ENCODE peak calls at places on chromosome 16, in seven cellular contexts. F, Q, R, E, N, H and V are unnamed samples.

GRCh38 chr16:66342294-66342900 is 24.1 kb upstream of the CDH5 start:
- DNase-seq in F (no peak), Q (no peak), R (peak; percentile 19), E (peak; percentile 68), N (no peak), H (no peak), V (peak; percentile 74)

GRCh38 chr16:10770907-10771306 is 27.3 kb downstream of the NUBP1 start:
- DNase-seq in F (no peak), Q (no peak), R (no peak), E (no peak), N (no peak), H (no peak), V (no peak)

GRCh38 chr16:1958715-1959268 is 546 bp upstream of the NDUFB10 start:
- DNase-seq in F (no peak), Q (peak; percentile 37), R (no peak), E (no peak), N (no peak), H (no peak), V (no peak)

GRCh38 chr16:72198021-72198420 is 26.1 kb upstream of the PMFBP1 start:
- DNase-seq in F (no peak), Q (peak; percentile 57), R (no peak), E (no peak), N (no peak), H (no peak), V (no peak)

GRCh38 chr16:86016201-86016965 is 117.4 kb downstream of the IRF8 start:
- DNase-seq in F (peak; percentile 61), Q (peak; percentile 49), R (peak; percentile 86), E (peak; percentile 79), N (peak; percentile 34), H (peak; percentile 28), V (peak; percentile 34)

GRCh38 chr16:23571895-23572294 is 14.4 kb downstream of the UBFD1 start:
- DNase-seq in F (no peak), Q (no peak), R (no peak), E (no peak), N (no peak), H (no peak), V (no peak)

GRCh38 chr16:84649511-84649861 is 1.2 kb downstream of the KLHL36 start:
- DNase-seq in F (no peak), Q (no peak), R (no peak), E (no peak), N (no peak), H (no peak), V (no peak)

GRCh38 chr16:72493681-72494415 is 321.9 kb upstream of the PMFBP1 start:
- DNase-seq in F (no peak), Q (no peak), R (no peak), E (no peak), N (no peak), H (no peak), V (no peak)

GRCh38 chr16:49986351-49987124 is 38.5 kb upstream of the CNEP1R1 start:
- DNase-seq in F (peak; percentile 24), Q (no peak), R (no peak), E (no peak), N (no peak), H (no peak), V (no peak)

GRCh38 chr16:16021988-16022682 is 72.7 kb downstream of the ABCC1 start:
- DNase-seq in F (peak; percentile 81), Q (peak; percentile 96), R (no peak), E (peak; percentile 98), N (peak; percentile 93), H (peak; percentile 90), V (no peak)

GRCh38 chr16:78473031-78473699 is 373.7 kb downstream of the WWOX start:
- DNase-seq in F (no peak), Q (no peak), R (no peak), E (no peak), N (no peak), H (no peak), V (no peak)

GRCh38 chr16:58384437-58385055 is 7.7 kb upstream of the GINS3 start:
- DNase-seq in F (no peak), Q (no peak), R (peak; percentile 7), E (no peak), N (peak; percentile 98), H (no peak), V (no peak)

GRCh38 chr16:24568392-24568791 is 29.0 kb downstream of the RBBP6 start:
- DNase-seq in F (no peak), Q (no peak), R (no peak), E (no peak), N (peak; percentile 8), H (no peak), V (no peak)

GRCh38 chr16:1786242-1787055 is 3.7 kb downstream of the NUBP2 start:
- DNase-seq in F (no peak), Q (peak; percentile 12), R (no peak), E (no peak), N (no peak), H (no peak), V (no peak)

GRCh38 chr16:7330709-7331108 is 1.9 kb upstream of the RBFOX1 start:
- DNase-seq in F (no peak), Q (no peak), R (no peak), E (no peak), N (no peak), H (no peak), V (no peak)

GRCh38 chr16:85293899-85294642 is 181.8 kb upstream of the CIBAR2 start:
- DNase-seq in F (no peak), Q (no peak), R (no peak), E (no peak), N (no peak), H (no peak), V (no peak)

GRCh38 chr16:9169094-9169493 is 77.7 kb downstream of the HAPSTR1 start:
- DNase-seq in F (no peak), Q (no peak), R (no peak), E (no peak), N (no peak), H (no peak), V (no peak)

GRCh38 chr16:5216681-5217080 is 119.1 kb upstream of the EEF2KMT start:
- DNase-seq in F (no peak), Q (no peak), R (no peak), E (no peak), N (no peak), H (no peak), V (no peak)

GRCh38 chr16:90057738-90058173 is 19.4 kb downstream of the PRDM7 start:
- DNase-seq in F (peak; percentile 28), Q (no peak), R (peak; percentile 48), E (no peak), N (peak; percentile 15), H (no peak), V (no peak)

GRCh38 chr16:8182761-8183160 is 407.6 kb downstream of the TMEM114 start:
- DNase-seq in F (no peak), Q (no peak), R (no peak), E (no peak), N (no peak), H (no peak), V (no peak)

GRCh38 chr16:60792437-60792836 is 1243.8 kb downstream of the CDH8 start:
- DNase-seq in F (no peak), Q (no peak), R (no peak), E (no peak), N (no peak), H (no peak), V (no peak)

GRCh38 chr16:71255721-71256120 is 25.2 kb upstream of the HYDIN start:
- DNase-seq in F (no peak), Q (no peak), R (no peak), E (no peak), N (no peak), H (no peak), V (peak; percentile 22)

GRCh38 chr16:68689921-68690320 is 44.8 kb downstream of the CDH3 start:
- DNase-seq in F (no peak), Q (no peak), R (no peak), E (no peak), N (no peak), H (no peak), V (no peak)
- TF ChIP-seq CTCF in F (no peak), Q (no peak), R (no peak), E (no peak), N (peak; percentile 4), H (no peak), V (no peak)

GRCh38 chr16:12498077-12498476 is 305.6 kb downstream of the CPPED1 start:
- DNase-seq in F (no peak), Q (peak; percentile 38), R (no peak), E (no peak), N (no peak), H (no peak), V (no peak)
- TF ChIP-seq CTCF in F (no peak), Q (no peak), R (no peak), E (no peak), N (no peak), H (no peak), V (no peak)

GRCh38 chr16:67922740-67923139 is 8.9 kb downstream of the CTRL start:
- DNase-seq in F (no peak), Q (peak; percentile 37), R (no peak), E (no peak), N (no peak), H (peak; percentile 75), V (no peak)

GRCh38 chr16:67922221-67922620 is 9.4 kb downstream of the CTRL start:
- DNase-seq in F (no peak), Q (no peak), R (no peak), E (no peak), N (no peak), H (no peak), V (no peak)

GRCh38 chr16:67917852-67918236 is 13.8 kb downstream of the CTRL start:
- DNase-seq in F (peak; percentile 45), Q (no peak), R (no peak), E (peak; percentile 88), N (peak; percentile 83), H (no peak), V (no peak)

GRCh38 chr16:67917140-67917851 is 14.4 kb downstream of the CTRL start:
- DNase-seq in F (no peak), Q (no peak), R (no peak), E (no peak), N (no peak), H (no peak), V (no peak)

DNA sequence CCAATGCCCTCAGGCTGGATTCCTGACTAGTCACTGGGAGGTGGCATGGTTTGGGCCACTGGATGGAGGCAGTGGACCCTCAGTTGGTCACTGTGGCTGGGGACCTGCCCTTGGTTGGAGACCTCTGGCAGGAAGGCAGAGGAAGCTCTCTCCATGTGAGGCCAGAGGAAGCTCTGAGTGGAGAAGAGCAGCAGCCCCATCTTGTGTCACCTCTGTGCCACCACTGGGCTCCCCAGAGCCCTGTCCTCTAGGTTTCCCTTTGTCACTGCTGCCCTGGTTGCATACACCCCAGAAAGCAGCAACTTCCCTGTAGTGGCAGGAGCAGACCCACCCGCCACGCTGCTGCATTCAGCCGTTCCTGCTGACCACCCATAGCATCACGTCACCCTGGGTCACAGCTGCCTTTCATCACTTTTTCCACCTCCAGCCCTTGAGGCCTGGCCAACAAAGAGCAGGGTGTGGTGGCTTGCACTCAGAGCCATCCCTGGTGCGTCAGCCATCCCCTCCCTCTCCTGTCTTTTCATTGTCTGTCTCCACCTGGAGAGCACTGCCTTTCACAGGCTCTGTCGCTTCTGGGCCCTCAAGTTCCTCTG is 11.9 kb downstream of the CTRL start:
- DNase-seq in F (no peak), Q (no peak), R (no peak), E (no peak), N (no peak), H (no peak), V (no peak)
- TF ChIP-seq CTCF in F (no peak), Q (no peak), R (no peak), E (no peak), N (no peak), H (no peak), V (no peak)

DNA sequence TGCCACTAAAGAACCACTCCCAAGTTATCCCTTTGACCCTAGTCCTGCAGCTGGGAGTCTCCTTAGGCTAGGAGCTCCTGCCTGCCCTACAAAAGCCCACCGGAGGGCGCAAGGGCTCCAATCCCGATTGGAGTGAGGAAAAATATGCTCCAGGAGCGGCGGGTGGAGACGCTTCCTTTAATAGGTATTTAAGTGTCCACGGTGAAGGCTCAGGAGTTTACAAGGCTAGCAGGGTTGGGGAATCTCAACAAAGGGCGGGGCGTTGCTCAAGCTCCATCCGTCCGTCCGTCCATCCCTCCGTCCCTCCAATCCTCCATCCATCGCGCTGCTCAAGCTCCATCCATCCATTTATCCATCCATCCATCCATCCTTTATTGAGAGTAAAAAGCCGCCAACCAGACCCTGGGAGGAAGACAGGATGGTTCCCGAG is 556 bp upstream of the SPNS1 start:
- DNase-seq in F (peak; percentile 23), Q (peak; percentile 43), R (peak; percentile 39), E (peak; percentile 75), N (peak; percentile 51), H (peak; percentile 30), V (peak; percentile 57)
- TF ChIP-seq CTCF in F (peak; percentile 77), Q (no peak), R (peak; percentile 42), E (peak; percentile 70), N (peak; percentile 64), H (no peak), V (peak; percentile 72)